ENCODE peak calls at places on chromosomes 12 and 14, in four cellular contexts. L is endothelial cell of umbilical vein, S is K562, B is GM12878. Z is an unnamed sample.

GRCh38 chr14:35879654-35880249 is 53.6 kb downstream of the BRMS1L start:
- DNase-seq in L (peak), S (no peak), B (no peak), Z (peak)

GRCh38 chr12:4779749-4780148 is 59.5 kb downstream of the GALNT8 start:
- DNase-seq in L (no peak), S (no peak), B (no peak), Z (no peak)

GRCh38 chr14:101061411-101062064 is 158.0 kb upstream of the RTL1 start:
- DNase-seq in L (no peak), S (no peak), B (no peak), Z (no peak)

GRCh38 chr12:106744600-106744999 is 29.9 kb upstream of the RIC8B start:
- DNase-seq in L (no peak), S (no peak), B (no peak), Z (no peak)

GRCh38 chr12:47111392-47111778 is 31.6 kb upstream of the AMIGO2 start:
- DNase-seq in L (no peak), S (no peak), B (no peak), Z (no peak)

GRCh38 chr14:23646648-23647549 is 10.7 kb downstream of the DHRS2 start:
- DNase-seq in L (no peak), S (no peak), B (no peak), Z (no peak)

GRCh38 chr14:101193126-101193844 is 289.8 kb upstream of the RTL1 start:
- DNase-seq in L (no peak), S (no peak), B (no peak), Z (no peak)

GRCh38 chr12:130971871-130972588 is 18.3 kb downstream of the ADGRD1 start:
- DNase-seq in L (no peak), S (no peak), B (no peak), Z (no peak)

GRCh38 chr12:96878704-96879103 is 28.4 kb upstream of the NEDD1 start:
- DNase-seq in L (no peak), S (no peak), B (no peak), Z (peak)

GRCh38 chr14:60668431-60669112 is 19.3 kb upstream of the SIX1 start:
- DNase-seq in L (no peak), S (no peak), B (no peak), Z (no peak)

GRCh38 chr12:112116232-112117060 is 7.9 kb upstream of the NAA25 start:
- DNase-seq in L (peak), S (peak), B (no peak), Z (peak)

GRCh38 chr12:127957001-127957660 is 309.8 kb upstream of the TMEM132C start:
- DNase-seq in L (no peak), S (no peak), B (no peak), Z (no peak)

GRCh38 chr12:5626146-5626545 is 194.2 kb downstream of the NTF3 start:
- DNase-seq in L (no peak), S (no peak), B (no peak), Z (no peak)

GRCh38 chr14:58947816-58948440 is 240.5 kb upstream of the DAAM1 start:
- DNase-seq in L (peak), S (no peak), B (no peak), Z (no peak)

GRCh38 chr12:132955094-132955932 is 793 bp downstream of the ZNF605 start:
- DNase-seq in L (peak), S (no peak), B (no peak), Z (peak)

GRCh38 chr12:40281791-40282364 is 57.1 kb downstream of the LRRK2 start:
- DNase-seq in L (no peak), S (no peak), B (no peak), Z (no peak)

DNA sequence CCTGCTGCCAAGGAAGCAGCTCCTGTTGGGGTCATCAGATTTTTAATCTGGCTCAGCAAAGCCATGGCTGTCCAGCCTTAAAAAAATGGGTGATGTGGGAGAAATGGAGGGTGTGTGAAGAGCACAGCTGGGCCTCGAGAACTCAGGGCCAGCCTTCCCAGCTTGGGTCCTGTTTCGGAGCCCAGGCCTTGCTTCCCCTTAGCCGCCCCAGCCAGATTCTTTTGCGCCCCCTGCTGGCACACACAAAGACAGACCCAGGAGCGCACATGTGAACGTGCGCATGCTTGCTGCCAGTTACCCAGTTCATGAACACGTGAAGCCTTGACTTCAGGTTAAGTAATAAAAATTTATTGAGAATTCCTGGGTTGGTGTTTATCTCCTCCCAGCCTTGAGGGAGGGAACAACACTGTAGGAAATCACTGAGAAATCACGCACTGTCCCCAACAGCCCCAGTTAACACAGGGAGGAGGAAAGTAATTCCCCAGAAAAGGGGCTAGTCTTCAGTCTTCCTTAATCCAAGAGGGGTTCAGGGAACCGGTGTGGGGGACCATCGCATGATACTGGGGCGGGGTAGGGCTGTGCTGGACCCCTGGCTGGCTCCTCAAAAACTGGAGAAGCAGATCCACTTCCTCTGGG is 5.3 kb downstream of the PHB2 start:
- DNase-seq in L (peak), S (peak), B (no peak), Z (peak)
- TF ChIP-seq FOS in L (no peak), S (no peak), B (no peak), Z (no peak)

GRCh38 chr12:2267624-2268477 is 215.1 kb downstream of the CACNA1C start:
- DNase-seq in L (no peak), S (no peak), B (no peak), Z (peak)
- H3K9ac ChIP-seq in L (no peak), S (no peak), B (no peak), Z (peak)

DNA sequence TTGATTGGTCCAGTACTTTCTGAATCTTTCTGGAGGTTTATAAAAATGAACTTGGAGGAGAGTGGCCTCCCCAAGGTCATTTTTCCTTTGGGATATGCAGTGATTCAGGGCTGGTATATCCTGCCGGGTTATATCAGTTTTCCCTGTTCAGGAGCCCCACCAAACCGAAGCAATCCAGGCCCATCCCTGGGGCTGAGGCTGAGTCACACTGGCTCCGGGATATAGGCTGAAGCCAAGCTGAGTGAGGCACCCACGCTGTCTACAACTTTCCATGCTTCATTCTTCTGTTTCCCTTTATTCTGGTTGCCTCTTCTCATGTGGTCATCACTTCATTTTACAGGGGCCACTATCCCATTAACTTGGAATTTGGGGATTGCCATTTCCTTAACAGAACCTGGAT is 3.4 kb downstream of the SSPN start:
- DNase-seq in L (no peak), S (no peak), B (no peak), Z (peak)
- TF ChIP-seq FOS in L (no peak), S (no peak), B (no peak), Z (no peak)

DNA sequence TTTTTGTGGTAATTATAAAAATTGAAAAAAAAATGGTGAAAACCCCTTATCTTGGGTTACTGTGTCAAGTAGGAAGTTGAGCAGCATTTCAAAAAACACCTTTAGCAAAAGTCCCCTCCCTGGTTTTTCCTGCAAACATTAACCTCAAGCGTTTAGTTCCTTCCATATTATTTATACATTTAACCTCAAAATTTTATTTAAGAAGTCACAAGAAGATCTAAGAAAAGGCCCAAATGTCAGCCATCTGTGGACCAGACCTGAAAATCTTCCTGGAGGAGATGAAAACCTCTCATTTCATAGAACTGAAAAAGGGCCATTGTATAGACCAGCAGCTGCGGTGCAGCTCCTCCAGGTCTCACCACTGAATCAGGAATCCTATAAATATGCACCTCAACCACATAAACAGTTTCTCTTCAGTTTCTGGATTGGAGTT is 40.4 kb upstream of the BTG1 start:
- DNase-seq in L (no peak), S (no peak), B (no peak), Z (no peak)
- H3K9ac ChIP-seq in L (no peak), S (no peak), B (peak), Z (no peak)

DNA sequence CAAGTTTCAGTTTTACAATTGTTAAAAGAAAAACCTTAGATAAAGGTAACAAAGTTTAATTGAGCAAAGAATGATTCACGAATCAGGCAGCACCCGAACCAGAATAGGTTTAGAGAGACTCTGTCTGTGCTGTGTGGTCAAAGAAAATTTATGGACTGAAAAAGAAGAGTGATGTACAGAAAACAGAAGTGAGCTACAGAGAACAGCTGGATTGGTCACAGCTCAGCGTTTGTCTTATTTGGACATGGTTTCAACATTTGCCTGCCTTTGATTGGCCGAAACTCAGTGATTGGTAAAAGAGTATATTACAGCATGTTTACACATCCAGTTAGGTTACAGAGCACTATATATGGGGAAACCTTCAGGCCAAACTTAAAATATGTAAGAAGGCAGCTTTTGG is 703.2 kb upstream of the STXBP6 start:
- DNase-seq in L (no peak), S (no peak), B (no peak), Z (no peak)
- TF ChIP-seq FOS in L (no peak), S (no peak), B (no peak), Z (no peak)

GRCh38 chr14:91983571-91983970 is 36.1 kb upstream of the FBLN5 start:
- DNase-seq in L (peak), S (no peak), B (no peak), Z (no peak)

GRCh38 chr14:91977909-91978308 is 30.4 kb upstream of the FBLN5 start:
- DNase-seq in L (no peak), S (no peak), B (no peak), Z (peak)

GRCh38 chr14:91975763-91976162 is 28.3 kb upstream of the FBLN5 start:
- DNase-seq in L (no peak), S (no peak), B (no peak), Z (no peak)

GRCh38 chr14:91985008-91985407 is 37.5 kb upstream of the FBLN5 start:
- DNase-seq in L (peak), S (no peak), B (no peak), Z (peak)

GRCh38 chr14:91980157-91980556 is 32.7 kb upstream of the FBLN5 start:
- DNase-seq in L (peak), S (peak), B (peak), Z (peak)
- H3K9ac ChIP-seq in L (no peak), S (no peak), B (no peak), Z (no peak)

DNA sequence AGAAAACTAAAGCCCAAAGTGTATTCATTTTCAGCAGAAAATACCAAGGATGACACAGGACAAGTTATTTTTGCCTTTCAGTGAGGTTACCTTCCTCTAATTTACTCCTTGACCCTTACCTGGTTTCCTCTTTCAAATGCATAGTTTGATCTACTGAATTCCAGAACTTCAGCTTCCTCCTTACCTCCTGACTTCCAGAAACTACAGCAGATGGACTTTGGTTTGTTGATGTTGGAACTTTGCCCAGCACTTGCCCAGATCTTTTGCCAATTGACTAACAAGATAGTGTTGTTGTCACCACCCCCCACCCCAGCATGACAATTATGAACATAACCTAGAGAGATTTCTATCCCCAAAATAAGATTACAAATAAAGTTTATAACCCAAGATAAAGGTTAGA is 63.2 kb downstream of the NAV3 start:
- DNase-seq in L (peak), S (no peak), B (no peak), Z (peak)
- TF ChIP-seq FOS in L (peak), S (no peak), B (no peak), Z (no peak)

Z was measured in IMR-90.